ENCODE peak calls at places on chromosomes 13 and 19, in ten cellular contexts. One of them, this sample, is unnamed.

GRCh38 chr13:90008707-90009149 is 1338.8 kb upstream of the MIR17HG start:
- DNase-seq in C1 segment of cervical spinal cord: no peak
- DNase-seq in amygdala: no peak
- DNase-seq in hypothalamus: no peak
- DNase-seq in activated CD4-positive, alpha-beta T cell treated with anti-CD3 and anti-CD28 coated beads, Interleukin-2, amount 50 U/mL, for 24 hours: no peak
- DNase-seq in stimulated activated CD4-positive, alpha-beta T cell treated with anti-CD3 and anti-CD28 coated beads, Interleukin-1b, Interleukin-23, amount 100 ng/mL, for 24 hours: no peak
- DNase-seq in naive B cell: no peak
- DNase-seq in kidney: no peak
- DNase-seq in activated gamma-delta T cell treated with anti-CD3 and anti-CD28 coated beads, Interleukin-2, amount 50 U/mL, for 16 hours: no peak
- DNase-seq in lung microvascular endothelial cell: no peak
- DNase-seq in this sample: no peak

GRCh38 chr19:54523403-54523802 is 20.8 kb downstream of the LAIR2 start:
- DNase-seq in C1 segment of cervical spinal cord: no peak
- DNase-seq in amygdala: no peak
- DNase-seq in hypothalamus: no peak
- DNase-seq in activated CD4-positive, alpha-beta T cell treated with anti-CD3 and anti-CD28 coated beads, Interleukin-2, amount 50 U/mL, for 24 hours: no peak
- DNase-seq in stimulated activated CD4-positive, alpha-beta T cell treated with anti-CD3 and anti-CD28 coated beads, Interleukin-1b, Interleukin-23, amount 100 ng/mL, for 24 hours: no peak
- DNase-seq in naive B cell: no peak
- DNase-seq in kidney: no peak
- DNase-seq in activated gamma-delta T cell treated with anti-CD3 and anti-CD28 coated beads, Interleukin-2, amount 50 U/mL, for 16 hours: no peak
- DNase-seq in lung microvascular endothelial cell: peak
- DNase-seq in this sample: peak

GRCh38 chr13:73216381-73216831 is 157.6 kb downstream of the KLF5 start:
- DNase-seq in C1 segment of cervical spinal cord: no peak
- DNase-seq in amygdala: no peak
- DNase-seq in hypothalamus: no peak
- DNase-seq in activated CD4-positive, alpha-beta T cell treated with anti-CD3 and anti-CD28 coated beads, Interleukin-2, amount 50 U/mL, for 24 hours: no peak
- DNase-seq in stimulated activated CD4-positive, alpha-beta T cell treated with anti-CD3 and anti-CD28 coated beads, Interleukin-1b, Interleukin-23, amount 100 ng/mL, for 24 hours: no peak
- DNase-seq in naive B cell: no peak
- DNase-seq in kidney: no peak
- DNase-seq in activated gamma-delta T cell treated with anti-CD3 and anti-CD28 coated beads, Interleukin-2, amount 50 U/mL, for 16 hours: no peak
- DNase-seq in lung microvascular endothelial cell: no peak
- DNase-seq in this sample: no peak

GRCh38 chr13:41562083-41562482 is 104.7 kb downstream of the RGCC start:
- DNase-seq in C1 segment of cervical spinal cord: peak
- DNase-seq in amygdala: peak
- DNase-seq in hypothalamus: peak
- DNase-seq in activated CD4-positive, alpha-beta T cell treated with anti-CD3 and anti-CD28 coated beads, Interleukin-2, amount 50 U/mL, for 24 hours: no peak
- DNase-seq in stimulated activated CD4-positive, alpha-beta T cell treated with anti-CD3 and anti-CD28 coated beads, Interleukin-1b, Interleukin-23, amount 100 ng/mL, for 24 hours: no peak
- DNase-seq in naive B cell: no peak
- DNase-seq in kidney: no peak
- DNase-seq in activated gamma-delta T cell treated with anti-CD3 and anti-CD28 coated beads, Interleukin-2, amount 50 U/mL, for 16 hours: no peak
- DNase-seq in lung microvascular endothelial cell: peak
- DNase-seq in this sample: peak

GRCh38 chr13:43397110-43397509 is 373.7 kb downstream of the DNAJC15 start:
- DNase-seq in C1 segment of cervical spinal cord: no peak
- DNase-seq in amygdala: no peak
- DNase-seq in hypothalamus: no peak
- DNase-seq in activated CD4-positive, alpha-beta T cell treated with anti-CD3 and anti-CD28 coated beads, Interleukin-2, amount 50 U/mL, for 24 hours: no peak
- DNase-seq in stimulated activated CD4-positive, alpha-beta T cell treated with anti-CD3 and anti-CD28 coated beads, Interleukin-1b, Interleukin-23, amount 100 ng/mL, for 24 hours: no peak
- DNase-seq in naive B cell: no peak
- DNase-seq in kidney: no peak
- DNase-seq in activated gamma-delta T cell treated with anti-CD3 and anti-CD28 coated beads, Interleukin-2, amount 50 U/mL, for 16 hours: no peak
- DNase-seq in lung microvascular endothelial cell: peak
- DNase-seq in this sample: no peak

GRCh38 chr19:19256072-19256969 is 16.8 kb downstream of the TM6SF2 start:
- DNase-seq in C1 segment of cervical spinal cord: no peak
- DNase-seq in amygdala: no peak
- DNase-seq in hypothalamus: no peak
- DNase-seq in activated CD4-positive, alpha-beta T cell treated with anti-CD3 and anti-CD28 coated beads, Interleukin-2, amount 50 U/mL, for 24 hours: no peak
- DNase-seq in stimulated activated CD4-positive, alpha-beta T cell treated with anti-CD3 and anti-CD28 coated beads, Interleukin-1b, Interleukin-23, amount 100 ng/mL, for 24 hours: no peak
- DNase-seq in naive B cell: no peak
- DNase-seq in kidney: no peak
- DNase-seq in activated gamma-delta T cell treated with anti-CD3 and anti-CD28 coated beads, Interleukin-2, amount 50 U/mL, for 16 hours: no peak
- DNase-seq in lung microvascular endothelial cell: no peak
- DNase-seq in this sample: no peak

GRCh38 chr19:722553-723101 is 13.9 kb downstream of the PALM start:
- DNase-seq in C1 segment of cervical spinal cord: no peak
- DNase-seq in amygdala: no peak
- DNase-seq in hypothalamus: no peak
- DNase-seq in activated CD4-positive, alpha-beta T cell treated with anti-CD3 and anti-CD28 coated beads, Interleukin-2, amount 50 U/mL, for 24 hours: no peak
- DNase-seq in stimulated activated CD4-positive, alpha-beta T cell treated with anti-CD3 and anti-CD28 coated beads, Interleukin-1b, Interleukin-23, amount 100 ng/mL, for 24 hours: no peak
- DNase-seq in naive B cell: no peak
- DNase-seq in kidney: peak
- DNase-seq in activated gamma-delta T cell treated with anti-CD3 and anti-CD28 coated beads, Interleukin-2, amount 50 U/mL, for 16 hours: no peak
- DNase-seq in lung microvascular endothelial cell: peak
- DNase-seq in this sample: peak

GRCh38 chr19:29687244-29687896 is 22.1 kb downstream of the PLEKHF1 start:
- DNase-seq in C1 segment of cervical spinal cord: no peak
- DNase-seq in amygdala: no peak
- DNase-seq in hypothalamus: no peak
- DNase-seq in activated CD4-positive, alpha-beta T cell treated with anti-CD3 and anti-CD28 coated beads, Interleukin-2, amount 50 U/mL, for 24 hours: no peak
- DNase-seq in stimulated activated CD4-positive, alpha-beta T cell treated with anti-CD3 and anti-CD28 coated beads, Interleukin-1b, Interleukin-23, amount 100 ng/mL, for 24 hours: no peak
- DNase-seq in naive B cell: no peak
- DNase-seq in kidney: no peak
- DNase-seq in activated gamma-delta T cell treated with anti-CD3 and anti-CD28 coated beads, Interleukin-2, amount 50 U/mL, for 16 hours: no peak
- DNase-seq in lung microvascular endothelial cell: no peak
- DNase-seq in this sample: no peak

GRCh38 chr13:113658836-113659235 is 838 bp upstream of the ATP4B start:
- DNase-seq in C1 segment of cervical spinal cord: no peak
- DNase-seq in amygdala: no peak
- DNase-seq in hypothalamus: no peak
- DNase-seq in activated CD4-positive, alpha-beta T cell treated with anti-CD3 and anti-CD28 coated beads, Interleukin-2, amount 50 U/mL, for 24 hours: no peak
- DNase-seq in stimulated activated CD4-positive, alpha-beta T cell treated with anti-CD3 and anti-CD28 coated beads, Interleukin-1b, Interleukin-23, amount 100 ng/mL, for 24 hours: no peak
- DNase-seq in naive B cell: no peak
- DNase-seq in kidney: peak
- DNase-seq in activated gamma-delta T cell treated with anti-CD3 and anti-CD28 coated beads, Interleukin-2, amount 50 U/mL, for 16 hours: no peak
- DNase-seq in lung microvascular endothelial cell: no peak
- DNase-seq in this sample: no peak

GRCh38 chr19:20787766-20788165 is 11.7 kb downstream of the ZNF66 start:
- DNase-seq in C1 segment of cervical spinal cord: no peak
- DNase-seq in amygdala: no peak
- DNase-seq in hypothalamus: no peak
- DNase-seq in activated CD4-positive, alpha-beta T cell treated with anti-CD3 and anti-CD28 coated beads, Interleukin-2, amount 50 U/mL, for 24 hours: no peak
- DNase-seq in stimulated activated CD4-positive, alpha-beta T cell treated with anti-CD3 and anti-CD28 coated beads, Interleukin-1b, Interleukin-23, amount 100 ng/mL, for 24 hours: no peak
- DNase-seq in naive B cell: no peak
- DNase-seq in kidney: no peak
- DNase-seq in activated gamma-delta T cell treated with anti-CD3 and anti-CD28 coated beads, Interleukin-2, amount 50 U/mL, for 16 hours: no peak
- DNase-seq in lung microvascular endothelial cell: no peak
- DNase-seq in this sample: no peak

GRCh38 chr19:19606021-19606420 is 12.5 kb downstream of the PBX4 start:
- DNase-seq in C1 segment of cervical spinal cord: no peak
- DNase-seq in amygdala: no peak
- DNase-seq in hypothalamus: no peak
- DNase-seq in activated CD4-positive, alpha-beta T cell treated with anti-CD3 and anti-CD28 coated beads, Interleukin-2, amount 50 U/mL, for 24 hours: no peak
- DNase-seq in stimulated activated CD4-positive, alpha-beta T cell treated with anti-CD3 and anti-CD28 coated beads, Interleukin-1b, Interleukin-23, amount 100 ng/mL, for 24 hours: no peak
- DNase-seq in naive B cell: no peak
- DNase-seq in kidney: no peak
- DNase-seq in activated gamma-delta T cell treated with anti-CD3 and anti-CD28 coated beads, Interleukin-2, amount 50 U/mL, for 16 hours: no peak
- DNase-seq in lung microvascular endothelial cell: no peak
- DNase-seq in this sample: no peak

GRCh38 chr13:20392530-20392929 is 133.1 kb downstream of the CRYL1 start:
- DNase-seq in C1 segment of cervical spinal cord: no peak
- DNase-seq in amygdala: no peak
- DNase-seq in hypothalamus: no peak
- DNase-seq in activated CD4-positive, alpha-beta T cell treated with anti-CD3 and anti-CD28 coated beads, Interleukin-2, amount 50 U/mL, for 24 hours: no peak
- DNase-seq in stimulated activated CD4-positive, alpha-beta T cell treated with anti-CD3 and anti-CD28 coated beads, Interleukin-1b, Interleukin-23, amount 100 ng/mL, for 24 hours: no peak
- DNase-seq in naive B cell: no peak
- DNase-seq in kidney: no peak
- DNase-seq in activated gamma-delta T cell treated with anti-CD3 and anti-CD28 coated beads, Interleukin-2, amount 50 U/mL, for 16 hours: no peak
- DNase-seq in lung microvascular endothelial cell: no peak
- DNase-seq in this sample: no peak

GRCh38 chr19:28519950-28520861 is 692.7 kb downstream of the UQCRFS1 start:
- DNase-seq in C1 segment of cervical spinal cord: no peak
- DNase-seq in amygdala: no peak
- DNase-seq in hypothalamus: no peak
- DNase-seq in activated CD4-positive, alpha-beta T cell treated with anti-CD3 and anti-CD28 coated beads, Interleukin-2, amount 50 U/mL, for 24 hours: no peak
- DNase-seq in stimulated activated CD4-positive, alpha-beta T cell treated with anti-CD3 and anti-CD28 coated beads, Interleukin-1b, Interleukin-23, amount 100 ng/mL, for 24 hours: no peak
- DNase-seq in naive B cell: no peak
- DNase-seq in kidney: no peak
- DNase-seq in activated gamma-delta T cell treated with anti-CD3 and anti-CD28 coated beads, Interleukin-2, amount 50 U/mL, for 16 hours: no peak
- DNase-seq in lung microvascular endothelial cell: no peak
- DNase-seq in this sample: no peak

GRCh38 chr19:12996542-12997094 is 1.3 kb downstream of the NFIX start:
- DNase-seq in C1 segment of cervical spinal cord: no peak
- DNase-seq in amygdala: no peak
- DNase-seq in hypothalamus: no peak
- DNase-seq in activated CD4-positive, alpha-beta T cell treated with anti-CD3 and anti-CD28 coated beads, Interleukin-2, amount 50 U/mL, for 24 hours: no peak
- DNase-seq in stimulated activated CD4-positive, alpha-beta T cell treated with anti-CD3 and anti-CD28 coated beads, Interleukin-1b, Interleukin-23, amount 100 ng/mL, for 24 hours: no peak
- DNase-seq in naive B cell: no peak
- DNase-seq in kidney: peak
- DNase-seq in activated gamma-delta T cell treated with anti-CD3 and anti-CD28 coated beads, Interleukin-2, amount 50 U/mL, for 16 hours: no peak
- DNase-seq in lung microvascular endothelial cell: peak
- DNase-seq in this sample: no peak

GRCh38 chr13:98315466-98315865 is 138.4 kb upstream of the RNF113B start:
- DNase-seq in C1 segment of cervical spinal cord: no peak
- DNase-seq in amygdala: no peak
- DNase-seq in hypothalamus: no peak
- DNase-seq in activated CD4-positive, alpha-beta T cell treated with anti-CD3 and anti-CD28 coated beads, Interleukin-2, amount 50 U/mL, for 24 hours: no peak
- DNase-seq in stimulated activated CD4-positive, alpha-beta T cell treated with anti-CD3 and anti-CD28 coated beads, Interleukin-1b, Interleukin-23, amount 100 ng/mL, for 24 hours: no peak
- DNase-seq in naive B cell: no peak
- DNase-seq in kidney: no peak
- DNase-seq in activated gamma-delta T cell treated with anti-CD3 and anti-CD28 coated beads, Interleukin-2, amount 50 U/mL, for 16 hours: no peak
- DNase-seq in lung microvascular endothelial cell: no peak
- DNase-seq in this sample: no peak

GRCh38 chr13:41766439-41766838 is 194.5 kb downstream of the VWA8 start:
- DNase-seq in C1 segment of cervical spinal cord: no peak
- DNase-seq in amygdala: no peak
- DNase-seq in hypothalamus: no peak
- DNase-seq in activated CD4-positive, alpha-beta T cell treated with anti-CD3 and anti-CD28 coated beads, Interleukin-2, amount 50 U/mL, for 24 hours: no peak
- DNase-seq in stimulated activated CD4-positive, alpha-beta T cell treated with anti-CD3 and anti-CD28 coated beads, Interleukin-1b, Interleukin-23, amount 100 ng/mL, for 24 hours: no peak
- DNase-seq in naive B cell: no peak
- DNase-seq in kidney: no peak
- DNase-seq in activated gamma-delta T cell treated with anti-CD3 and anti-CD28 coated beads, Interleukin-2, amount 50 U/mL, for 16 hours: no peak
- DNase-seq in lung microvascular endothelial cell: no peak
- DNase-seq in this sample: no peak

GRCh38 chr13:108267338-108267737 is 2.2 kb upstream of the TNFSF13B start:
- DNase-seq in C1 segment of cervical spinal cord: no peak
- DNase-seq in amygdala: no peak
- DNase-seq in hypothalamus: no peak
- DNase-seq in activated CD4-positive, alpha-beta T cell treated with anti-CD3 and anti-CD28 coated beads, Interleukin-2, amount 50 U/mL, for 24 hours: no peak
- DNase-seq in stimulated activated CD4-positive, alpha-beta T cell treated with anti-CD3 and anti-CD28 coated beads, Interleukin-1b, Interleukin-23, amount 100 ng/mL, for 24 hours: no peak
- DNase-seq in naive B cell: peak
- DNase-seq in kidney: no peak
- DNase-seq in activated gamma-delta T cell treated with anti-CD3 and anti-CD28 coated beads, Interleukin-2, amount 50 U/mL, for 16 hours: no peak
- DNase-seq in lung microvascular endothelial cell: no peak
- DNase-seq in this sample: no peak

GRCh38 chr19:32256341-32256975 is 89.0 kb upstream of the ZNF507 start:
- DNase-seq in C1 segment of cervical spinal cord: no peak
- DNase-seq in amygdala: no peak
- DNase-seq in hypothalamus: no peak
- DNase-seq in activated CD4-positive, alpha-beta T cell treated with anti-CD3 and anti-CD28 coated beads, Interleukin-2, amount 50 U/mL, for 24 hours: no peak
- DNase-seq in stimulated activated CD4-positive, alpha-beta T cell treated with anti-CD3 and anti-CD28 coated beads, Interleukin-1b, Interleukin-23, amount 100 ng/mL, for 24 hours: no peak
- DNase-seq in naive B cell: no peak
- DNase-seq in kidney: no peak
- DNase-seq in activated gamma-delta T cell treated with anti-CD3 and anti-CD28 coated beads, Interleukin-2, amount 50 U/mL, for 16 hours: no peak
- DNase-seq in lung microvascular endothelial cell: no peak
- DNase-seq in this sample: no peak

GRCh38 chr19:48999481-49000325 is 6.0 kb downstream of the RUVBL2 start:
- DNase-seq in C1 segment of cervical spinal cord: no peak
- DNase-seq in amygdala: no peak
- DNase-seq in hypothalamus: no peak
- DNase-seq in activated CD4-positive, alpha-beta T cell treated with anti-CD3 and anti-CD28 coated beads, Interleukin-2, amount 50 U/mL, for 24 hours: peak
- DNase-seq in stimulated activated CD4-positive, alpha-beta T cell treated with anti-CD3 and anti-CD28 coated beads, Interleukin-1b, Interleukin-23, amount 100 ng/mL, for 24 hours: peak
- DNase-seq in naive B cell: peak
- DNase-seq in kidney: no peak
- DNase-seq in activated gamma-delta T cell treated with anti-CD3 and anti-CD28 coated beads, Interleukin-2, amount 50 U/mL, for 16 hours: peak
- DNase-seq in lung microvascular endothelial cell: peak
- DNase-seq in this sample: peak

GRCh38 chr19:49117677-49118564 is 1.0 kb downstream of the C19orf73 start:
- DNase-seq in C1 segment of cervical spinal cord: no peak
- DNase-seq in amygdala: no peak
- DNase-seq in hypothalamus: no peak
- DNase-seq in activated CD4-positive, alpha-beta T cell treated with anti-CD3 and anti-CD28 coated beads, Interleukin-2, amount 50 U/mL, for 24 hours: no peak
- DNase-seq in stimulated activated CD4-positive, alpha-beta T cell treated with anti-CD3 and anti-CD28 coated beads, Interleukin-1b, Interleukin-23, amount 100 ng/mL, for 24 hours: no peak
- DNase-seq in naive B cell: no peak
- DNase-seq in kidney: peak
- DNase-seq in activated gamma-delta T cell treated with anti-CD3 and anti-CD28 coated beads, Interleukin-2, amount 50 U/mL, for 16 hours: no peak
- DNase-seq in lung microvascular endothelial cell: no peak
- DNase-seq in this sample: no peak

GRCh38 chr19:14689598-14690503 is at the start of gene ZNF333:
- DNase-seq in C1 segment of cervical spinal cord: peak
- DNase-seq in amygdala: peak
- DNase-seq in hypothalamus: peak
- DNase-seq in activated CD4-positive, alpha-beta T cell treated with anti-CD3 and anti-CD28 coated beads, Interleukin-2, amount 50 U/mL, for 24 hours: peak
- DNase-seq in stimulated activated CD4-positive, alpha-beta T cell treated with anti-CD3 and anti-CD28 coated beads, Interleukin-1b, Interleukin-23, amount 100 ng/mL, for 24 hours: peak
- DNase-seq in naive B cell: peak
- DNase-seq in kidney: peak
- DNase-seq in activated gamma-delta T cell treated with anti-CD3 and anti-CD28 coated beads, Interleukin-2, amount 50 U/mL, for 16 hours: peak
- DNase-seq in lung microvascular endothelial cell: peak
- DNase-seq in this sample: peak

GRCh38 chr19:3163230-3163886 is 15.2 kb upstream of the S1PR4 start:
- DNase-seq in C1 segment of cervical spinal cord: no peak
- DNase-seq in amygdala: no peak
- DNase-seq in hypothalamus: peak
- DNase-seq in activated CD4-positive, alpha-beta T cell treated with anti-CD3 and anti-CD28 coated beads, Interleukin-2, amount 50 U/mL, for 24 hours: peak
- DNase-seq in stimulated activated CD4-positive, alpha-beta T cell treated with anti-CD3 and anti-CD28 coated beads, Interleukin-1b, Interleukin-23, amount 100 ng/mL, for 24 hours: peak
- DNase-seq in naive B cell: peak
- DNase-seq in kidney: peak
- DNase-seq in activated gamma-delta T cell treated with anti-CD3 and anti-CD28 coated beads, Interleukin-2, amount 50 U/mL, for 16 hours: peak
- DNase-seq in lung microvascular endothelial cell: peak
- DNase-seq in this sample: peak

GRCh38 chr13:75544681-75545333 is 4.8 kb upstream of the UCHL3 start:
- DNase-seq in C1 segment of cervical spinal cord: no peak
- DNase-seq in amygdala: no peak
- DNase-seq in hypothalamus: no peak
- DNase-seq in activated CD4-positive, alpha-beta T cell treated with anti-CD3 and anti-CD28 coated beads, Interleukin-2, amount 50 U/mL, for 24 hours: no peak
- DNase-seq in stimulated activated CD4-positive, alpha-beta T cell treated with anti-CD3 and anti-CD28 coated beads, Interleukin-1b, Interleukin-23, amount 100 ng/mL, for 24 hours: no peak
- DNase-seq in naive B cell: no peak
- DNase-seq in kidney: peak
- DNase-seq in activated gamma-delta T cell treated with anti-CD3 and anti-CD28 coated beads, Interleukin-2, amount 50 U/mL, for 16 hours: no peak
- DNase-seq in lung microvascular endothelial cell: no peak
- DNase-seq in this sample: no peak

GRCh38 chr13:113172419-113172926 is 14.0 kb downstream of the PROZ start:
- DNase-seq in C1 segment of cervical spinal cord: no peak
- DNase-seq in amygdala: no peak
- DNase-seq in hypothalamus: no peak
- DNase-seq in activated CD4-positive, alpha-beta T cell treated with anti-CD3 and anti-CD28 coated beads, Interleukin-2, amount 50 U/mL, for 24 hours: no peak
- DNase-seq in stimulated activated CD4-positive, alpha-beta T cell treated with anti-CD3 and anti-CD28 coated beads, Interleukin-1b, Interleukin-23, amount 100 ng/mL, for 24 hours: no peak
- DNase-seq in naive B cell: no peak
- DNase-seq in kidney: no peak
- DNase-seq in activated gamma-delta T cell treated with anti-CD3 and anti-CD28 coated beads, Interleukin-2, amount 50 U/mL, for 16 hours: no peak
- DNase-seq in lung microvascular endothelial cell: no peak
- DNase-seq in this sample: no peak

GRCh38 chr13:37747071-37747612 is 122.4 kb downstream of the TRPC4 start:
- DNase-seq in C1 segment of cervical spinal cord: no peak
- DNase-seq in amygdala: no peak
- DNase-seq in hypothalamus: no peak
- DNase-seq in activated CD4-positive, alpha-beta T cell treated with anti-CD3 and anti-CD28 coated beads, Interleukin-2, amount 50 U/mL, for 24 hours: no peak
- DNase-seq in stimulated activated CD4-positive, alpha-beta T cell treated with anti-CD3 and anti-CD28 coated beads, Interleukin-1b, Interleukin-23, amount 100 ng/mL, for 24 hours: no peak
- DNase-seq in naive B cell: no peak
- DNase-seq in kidney: no peak
- DNase-seq in activated gamma-delta T cell treated with anti-CD3 and anti-CD28 coated beads, Interleukin-2, amount 50 U/mL, for 16 hours: no peak
- DNase-seq in lung microvascular endothelial cell: peak
- DNase-seq in this sample: peak